ENCODE peak calls at places on chromosomes 7 and 10, in five cellular contexts. X is A549, T is HepG2, G is H1, P is K562. R is an unnamed sample.

GRCh38 chr7:76515999-76516443 is 5.7 kb downstream of the UPK3B start:
- DNase-seq in X (no peak), T (peak; percentile 47), G (no peak), P (peak; percentile 84), R (no peak)

GRCh38 chr10:1635340-1635739 is 102.0 kb downstream of the ADARB2 start:
- DNase-seq in X (no peak), T (no peak), G (no peak), P (no peak), R (no peak)

GRCh38 chr7:38451840-38452239 is 178.4 kb upstream of the TARP start:
- DNase-seq in X (peak; percentile 9), T (peak; percentile 1), G (no peak), P (peak; percentile 12), R (peak; percentile 54)

GRCh38 chr10:5809541-5810154 is 3.6 kb downstream of the GDI2 start:
- DNase-seq in X (no peak), T (peak; percentile 29), G (no peak), P (no peak), R (peak; percentile 28)

GRCh38 chr10:114320249-114321116 is 81.4 kb downstream of the VWA2 start:
- DNase-seq in X (peak; percentile 69), T (no peak), G (peak; percentile 54), P (no peak), R (no peak)

GRCh38 chr7:134916428-134916883 is 69.9 kb upstream of the AGBL3 start:
- DNase-seq in X (no peak), T (no peak), G (no peak), P (no peak), R (no peak)

GRCh38 chr10:15419279-15419874 is 48.3 kb upstream of the FAM171A1 start:
- DNase-seq in X (no peak), T (peak; percentile 29), G (no peak), P (no peak), R (peak; percentile 71)

GRCh38 chr7:21028186-21028989 is 241.7 kb upstream of the SP8 start:
- DNase-seq in X (no peak), T (no peak), G (no peak), P (no peak), R (no peak)

GRCh38 chr10:73095479-73096021 is 1.1 kb downstream of the P4HA1 start:
- DNase-seq in X (peak; percentile 48), T (peak; percentile 49), G (no peak), P (peak; percentile 59), R (peak; percentile 75)

GRCh38 chr7:2540133-2540532 is 15.2 kb downstream of the BRAT1 start:
- DNase-seq in X (no peak), T (no peak), G (no peak), P (no peak), R (no peak)

GRCh38 chr7:103915958-103916357 is 73.5 kb downstream of the RELN start:
- DNase-seq in X (no peak), T (no peak), G (no peak), P (peak; percentile 72), R (no peak)

GRCh38 chr10:96244354-96244753 is 27.0 kb downstream of the BLNK start:
- DNase-seq in X (no peak), T (no peak), G (no peak), P (no peak), R (no peak)

GRCh38 chr7:108142180-108142579 is 12.0 kb upstream of the LAMB4 start:
- DNase-seq in X (no peak), T (no peak), G (no peak), P (no peak), R (no peak)

GRCh38 chr7:6530626-6531491 is 20.4 kb downstream of the GRID2IP start:
- DNase-seq in X (no peak), T (no peak), G (peak; percentile 91), P (peak; percentile 61), R (no peak)

GRCh38 chr10:132064082-132064755 is 1.5 kb upstream of the JAKMIP3 start:
- DNase-seq in X (no peak), T (no peak), G (no peak), P (no peak), R (no peak)

GRCh38 chr7:18208921-18209320 is 181.3 kb upstream of the PRPS1L1 start:
- DNase-seq in X (no peak), T (no peak), G (no peak), P (no peak), R (no peak)

GRCh38 chr10:45253183-45253914 is 62.1 kb downstream of the OR13A1 start:
- DNase-seq in X (no peak), T (no peak), G (no peak), P (no peak), R (no peak)

GRCh38 chr7:142414135-142414534 is 156.3 kb upstream of the PRSS58 start:
- DNase-seq in X (no peak), T (no peak), G (no peak), P (no peak), R (no peak)

GRCh38 chr10:116287906-116288501 is 15.0 kb upstream of the GFRA1 start:
- DNase-seq in X (peak; percentile 14), T (peak; percentile 18), G (no peak), P (no peak), R (peak; percentile 51)

GRCh38 chr7:129101746-129102145 is 42.8 kb upstream of the TSPAN33 start:
- DNase-seq in X (no peak), T (no peak), G (no peak), P (no peak), R (no peak)

GRCh38 chr10:99372546-99373271 is 43.6 kb downstream of the CNNM1 start:
- DNase-seq in X (no peak), T (peak; percentile 25), G (no peak), P (no peak), R (no peak)

GRCh38 chr10:113648478-113648877 is 15.4 kb downstream of the NRAP start:
- DNase-seq in X (no peak), T (no peak), G (no peak), P (no peak), R (no peak)

GRCh38 chr10:129163536-129163935 is 303.5 kb upstream of the MGMT start:
- DNase-seq in X (no peak), T (no peak), G (no peak), P (no peak), R (no peak)

GRCh38 chr10:129157185-129157584 is 309.9 kb upstream of the MGMT start:
- DNase-seq in X (no peak), T (no peak), G (no peak), P (no peak), R (no peak)

GRCh38 chr10:129165770-129166169 is 301.3 kb upstream of the MGMT start:
- DNase-seq in X (no peak), T (no peak), G (no peak), P (no peak), R (no peak)

GRCh38 chr10:129161184-129161583 is 305.9 kb upstream of the MGMT start:
- DNase-seq in X (no peak), T (no peak), G (no peak), P (no peak), R (peak; percentile 2)
- TF ChIP-seq JUN in X (no peak), T (no peak), G (peak; percentile 84), P (no peak), R (peak; percentile 31)

GRCh38 chr7:66682350-66683093 is 53.8 kb downstream of the KCTD7 start:
- DNase-seq in X (peak; percentile 16), T (no peak), G (no peak), P (peak; percentile 46), R (peak; percentile 15)
- H3K27ac ChIP-seq in X (peak overlapping the region; percentile 95), T (peak overlapping the region; percentile 86), G (no peak overlapping the region), P (peak overlapping the region; percentile 84), R (peak overlapping the region; percentile 79)

DNA sequence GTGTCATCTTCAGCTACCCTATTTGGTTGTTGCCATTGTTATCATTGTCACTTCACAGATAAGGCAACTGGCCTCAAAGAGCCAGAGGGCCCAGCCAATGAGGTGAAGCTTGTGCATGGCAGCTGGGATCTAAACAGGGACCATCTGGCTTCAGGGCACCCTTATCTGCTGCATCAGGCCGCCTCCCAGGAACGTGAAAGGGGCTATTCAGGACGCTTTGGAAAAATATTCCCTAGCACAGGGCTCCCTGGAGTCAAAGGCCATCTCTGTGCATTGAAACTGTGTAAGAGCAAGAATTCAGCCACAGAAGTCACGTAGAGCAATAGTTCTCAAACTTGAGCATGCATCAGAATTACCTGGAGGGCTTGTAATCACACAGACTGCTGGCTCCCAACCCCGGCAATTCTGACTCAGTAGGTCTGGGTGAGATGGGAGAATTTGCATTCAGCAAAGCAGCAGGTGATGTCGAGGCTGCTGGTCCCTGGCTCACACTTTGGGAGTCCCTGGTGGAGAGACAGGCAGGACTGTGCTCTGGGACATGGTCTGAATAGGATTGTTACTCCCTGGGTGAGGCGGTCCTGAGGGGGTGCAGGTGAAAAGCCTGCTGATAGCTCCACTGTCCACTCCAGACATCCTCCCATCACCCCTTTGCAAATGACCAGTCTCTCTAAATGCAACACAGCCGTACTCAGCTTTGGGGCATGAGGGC is 21.5 kb upstream of the PLEKHA1 start:
- DNase-seq in X (no peak), T (peak; percentile 73), G (no peak), P (no peak), R (no peak)
- TF ChIP-seq JUN in X (no peak), T (no peak), G (no peak), P (no peak), R (no peak)

GRCh38 chr7:32072397-32072796 is 2.2 kb upstream of the PDE1C start:
- DNase-seq in X (no peak), T (no peak), G (no peak), P (no peak), R (no peak)

GRCh38 chr7:32077806-32078205 is 7.6 kb upstream of the PDE1C start:
- DNase-seq in X (no peak), T (no peak), G (no peak), P (no peak), R (no peak)

GRCh38 chr7:32075612-32076011 is 5.4 kb upstream of the PDE1C start:
- DNase-seq in X (no peak), T (no peak), G (no peak), P (no peak), R (no peak)

GRCh38 chr7:32073533-32073932 is 3.3 kb upstream of the PDE1C start:
- DNase-seq in X (no peak), T (no peak), G (no peak), P (no peak), R (no peak)

GRCh38 chr7:32074787-32075570 is 4.8 kb upstream of the PDE1C start:
- DNase-seq in X (no peak), T (no peak), G (no peak), P (no peak), R (no peak)
- H3K27ac ChIP-seq in X (no peak overlapping the region), T (no peak overlapping the region), G (no peak overlapping the region), P (no peak overlapping the region), R (no peak overlapping the region)

DNA sequence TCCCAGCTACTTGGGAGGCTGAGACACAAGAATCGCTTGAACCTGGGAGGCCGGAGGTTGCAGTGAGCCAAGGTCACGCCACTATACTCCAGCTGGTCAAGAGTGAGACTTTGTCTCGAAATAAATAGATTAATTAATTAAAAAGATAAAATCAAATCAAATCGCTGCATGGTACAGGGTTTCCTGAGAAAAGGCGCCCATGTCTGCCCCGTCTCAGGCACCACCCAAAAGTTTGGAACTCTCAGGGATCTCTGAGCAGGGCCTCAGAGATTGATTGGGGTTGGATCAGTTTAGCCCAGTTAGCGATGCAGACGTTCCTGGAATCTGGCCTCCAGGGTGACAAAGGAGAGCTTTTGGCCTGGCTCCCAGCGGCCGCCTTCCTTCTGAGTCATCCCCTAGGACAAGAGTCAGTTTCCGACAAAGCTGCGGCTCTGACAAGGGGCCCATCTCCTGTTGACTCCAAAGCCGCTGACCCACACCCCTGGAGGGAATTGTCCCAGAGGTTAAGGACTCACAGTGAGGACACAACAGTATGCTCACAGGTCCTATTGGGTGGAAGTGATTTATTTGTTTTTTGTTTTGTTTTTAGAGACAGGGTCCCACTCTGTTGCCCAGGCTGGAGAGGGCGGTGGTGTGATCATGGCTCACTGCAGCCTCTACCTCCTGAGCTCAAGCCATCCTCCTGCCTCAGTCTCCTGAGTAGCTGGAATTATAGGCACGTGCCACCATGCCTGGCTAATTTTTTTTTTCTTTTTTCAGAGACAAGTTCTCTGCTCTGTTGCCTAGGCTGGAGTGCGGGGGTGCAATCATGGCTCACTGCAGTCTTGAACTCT is 6.8 kb downstream of the ORAI2 start:
- DNase-seq in X (peak; percentile 89), T (peak; percentile 72), G (no peak), P (peak; percentile 78), R (peak; percentile 93)
- TF ChIP-seq JUN in X (no peak), T (no peak), G (no peak), P (no peak), R (peak; percentile 72)

R was measured in endothelial cell of umbilical vein.